ENCODE peak calls at places on chromosomes 3 and 15, in six cellular contexts. U is HepG2, Y is K562, K is HCT116, G is GM12878, N is H1. F is an unnamed sample.

GRCh38 chr3:157475921-157476395 is 27.3 kb downstream of the VEPH1 start:
- DNase-seq in G (no peak), N (no peak), Y (no peak), U (no peak), K (no peak), F (no peak)

GRCh38 chr3:185807455-185808068 is 17.3 kb downstream of the IGF2BP2 start:
- DNase-seq in Y (peak; percentile 23), U (no peak), K (peak; percentile 79), G (no peak), N (peak; percentile 88), F (peak; percentile 95)

GRCh38 chr3:187101184-187102072 is 37.9 kb downstream of the RPL39L start:
- DNase-seq in N (no peak), G (no peak), U (peak; percentile 43), Y (peak; percentile 46), K (no peak), F (no peak)

GRCh38 chr15:70283511-70283910 is 185.8 kb upstream of the TLE3 start:
- DNase-seq in N (no peak), K (no peak), G (no peak), Y (no peak), U (no peak), F (no peak)

GRCh38 chr15:92452143-92452542 is 58.5 kb downstream of the ST8SIA2 start:
- DNase-seq in K (no peak), U (no peak), G (no peak), Y (no peak), N (no peak), F (no peak)

GRCh38 chr3:114447950-114448479 is 154.2 kb downstream of the TIGIT start:
- DNase-seq in G (no peak), U (no peak), N (no peak), K (no peak), Y (no peak), F (no peak)

GRCh38 chr15:93288718-93289117 is 199.7 kb upstream of the RGMA start:
- DNase-seq in N (no peak), Y (no peak), K (no peak), U (no peak), G (no peak), F (no peak)

GRCh38 chr3:16334909-16335308 is 69.9 kb downstream of the OXNAD1 start:
- DNase-seq in Y (no peak), U (no peak), K (no peak), G (no peak), N (no peak), F (no peak)

GRCh38 chr3:126516936-126517290 is 660 bp downstream of the UROC1 start:
- DNase-seq in N (no peak), K (no peak), Y (no peak), G (no peak), U (no peak), F (no peak)

GRCh38 chr3:81380234-81380633 is 381.2 kb downstream of the GBE1 start:
- DNase-seq in Y (no peak), U (no peak), K (no peak), G (no peak), N (no peak), F (no peak)

GRCh38 chr3:65170357-65171090 is 482.7 kb upstream of the ADAMTS9 start:
- DNase-seq in N (no peak), K (no peak), G (no peak), Y (no peak), U (no peak), F (no peak)

GRCh38 chr3:46609944-46610722 is 2.2 kb upstream of the FAM240A start:
- DNase-seq in K (no peak), G (no peak), Y (no peak), U (no peak), N (no peak), F (no peak)

GRCh38 chr15:66893294-66893693 is 172.1 kb upstream of the SMAD3 start:
- DNase-seq in N (no peak), U (no peak), G (no peak), Y (no peak), K (no peak), F (no peak)

GRCh38 chr3:30795176-30795575 is 99.3 kb downstream of the GADL1 start:
- DNase-seq in N (no peak), K (no peak), Y (no peak), G (no peak), U (no peak), F (no peak)

GRCh38 chr3:186221733-186222378 is 113.0 kb upstream of the ETV5 start:
- DNase-seq in K (no peak), G (no peak), U (no peak), N (no peak), Y (no peak), F (no peak)

GRCh38 chr3:177928156-177928555 is 608.1 kb upstream of the KCNMB2 start:
- DNase-seq in U (no peak), K (peak; percentile 4), N (no peak), Y (no peak), G (no peak), F (no peak)

GRCh38 chr3:190695994-190696393 is 166.5 kb downstream of the GMNC start:
- DNase-seq in U (peak; percentile 5), N (no peak), G (no peak), Y (no peak), K (no peak), F (no peak)

GRCh38 chr3:32472716-32473115 is 29.9 kb downstream of the CMTM6 start:
- DNase-seq in K (no peak), U (no peak), Y (no peak), G (no peak), N (no peak), F (no peak)

GRCh38 chr3:182063742-182064141 is 352.0 kb downstream of the SOX2 start:
- DNase-seq in K (no peak), U (no peak), G (no peak), Y (no peak), N (no peak), F (no peak)

GRCh38 chr3:188624828-188625227 is 470.9 kb downstream of the LPP start:
- DNase-seq in G (no peak), N (no peak), U (no peak), K (no peak), Y (no peak), F (no peak)

GRCh38 chr3:155242342-155242741 is 51.1 kb downstream of the STRIT1 start:
- DNase-seq in U (no peak), Y (no peak), G (no peak), N (no peak), K (no peak), F (no peak)

GRCh38 chr3:110456001-110456400 is 615.6 kb upstream of the NECTIN3 start:
- DNase-seq in K (no peak), G (no peak), Y (no peak), N (no peak), U (no peak), F (no peak)

GRCh38 chr3:58526124-58526957 is 10.6 kb downstream of the ACOX2 start:
- DNase-seq in Y (no peak), G (no peak), U (peak; percentile 88), K (peak; percentile 88), N (peak; percentile 23), F (peak; percentile 44)

DNA sequence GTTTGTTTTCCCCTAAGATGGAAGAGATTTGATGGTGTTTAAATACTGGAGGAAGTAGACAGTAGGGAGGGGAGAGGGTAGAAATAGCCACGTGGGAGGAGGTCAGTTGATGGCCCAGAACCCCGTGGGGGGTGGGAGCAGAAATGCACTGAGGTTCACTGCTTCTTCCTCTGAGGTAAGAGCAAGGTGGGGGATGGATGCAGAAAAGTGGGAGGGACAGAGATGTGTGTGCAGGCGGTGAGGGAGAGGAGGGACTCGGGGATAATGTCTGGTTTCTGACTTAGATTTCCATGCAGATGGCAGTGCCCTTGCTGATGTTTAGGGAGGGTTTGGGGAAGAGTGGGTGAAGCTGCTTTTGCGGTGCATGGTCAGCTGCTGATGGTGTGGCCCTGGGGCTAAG is 102.9 kb downstream of the ARNT2 start:
- DNase-seq in Y (no peak), K (no peak), U (no peak), G (no peak), N (no peak), F (no peak)
- H3K36me3 ChIP-seq in Y (no peaks in the 10 kb centered on the region), K (no peaks in the 10 kb centered on the region), U (no peaks in the 10 kb centered on the region), G (no peaks in the 10 kb centered on the region), N (no peaks in the 10 kb centered on the region), F (no peaks in the 10 kb centered on the region)

GRCh38 chr3:192835818-192836468 is 81.7 kb downstream of the MB21D2 start:
- DNase-seq in Y (no peak), K (no peak), U (no peak), N (no peak), G (no peak), F (no peak)
- TF ChIP-seq ZNF274 in Y (no peak), K (no peak), U (no peak), N (no peak), G (no peak), F (no peak)

GRCh38 chr3:14166877-14167605 is 11.4 kb downstream of the XPC start:
- DNase-seq in K (no peak), Y (no peak), G (no peak), N (no peak), U (no peak), F (no peak)
- H3K36me3 ChIP-seq in K (peaks cover 59% of the 10 kb centered on the region), Y (peaks cover 95% of the 10 kb centered on the region), G (peaks cover 13% of the 10 kb centered on the region), N (peaks cover 87% of the 10 kb centered on the region), U (peaks cover 18% of the 10 kb centered on the region), F (peaks cover 99% of the 10 kb centered on the region)

GRCh38 chr3:134895181-134895580 is 100.1 kb downstream of the EPHB1 start:
- DNase-seq in G (no peak), U (no peak), K (no peak), N (no peak), Y (no peak), F (no peak)

GRCh38 chr3:134898315-134898714 is 103.3 kb downstream of the EPHB1 start:
- DNase-seq in G (no peak), U (no peak), K (no peak), Y (no peak), N (no peak), F (no peak)

GRCh38 chr3:134897391-134898131 is 102.5 kb downstream of the EPHB1 start:
- DNase-seq in N (no peak), G (no peak), U (no peak), Y (no peak), K (no peak), F (no peak)

GRCh38 chr3:134896141-134896540 is 101.1 kb downstream of the EPHB1 start:
- DNase-seq in U (no peak), K (no peak), Y (no peak), G (no peak), N (no peak), F (no peak)

GRCh38 chr3:134896696-134897095 is 101.6 kb downstream of the EPHB1 start:
- DNase-seq in N (no peak), Y (no peak), K (no peak), G (no peak), U (no peak), F (no peak)
- TF ChIP-seq ZNF274 in N (no peak), Y (no peak), K (no peak), G (no peak), U (no peak), F (no peak)

GRCh38 chr15:74662064-74662860 is 33.6 kb downstream of the EDC3 start:
- DNase-seq in G (no peak), U (no peak), N (no peak), Y (no peak), K (no peak), F (no peak)
- H3K36me3 ChIP-seq in G (no peaks in the 10 kb centered on the region), U (no peaks in the 10 kb centered on the region), N (no peaks in the 10 kb centered on the region), Y (no peaks in the 10 kb centered on the region), K (no peaks in the 10 kb centered on the region), F (peaks cover 4% of the 10 kb centered on the region)

DNA sequence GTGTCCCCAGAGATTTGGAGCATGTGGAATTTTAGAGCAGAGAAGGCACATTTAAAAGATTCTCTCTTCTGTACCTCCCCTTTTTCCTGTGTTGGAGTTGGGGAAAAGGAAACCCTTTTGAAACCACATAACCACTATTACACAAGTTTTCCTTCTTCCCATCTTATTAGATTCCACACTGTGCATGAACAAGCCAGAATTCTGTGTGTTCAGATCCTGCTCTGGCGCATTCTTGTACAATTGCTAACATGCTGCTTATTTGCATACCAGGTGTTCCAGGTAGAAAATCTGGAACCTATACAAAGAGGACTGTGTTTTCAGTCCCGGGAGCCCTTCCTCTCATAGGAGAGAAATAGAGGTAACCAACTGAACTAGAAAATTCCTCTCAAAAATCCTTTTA is 2.6 kb upstream of the CIB2 start:
- DNase-seq in G (no peak), U (no peak), K (no peak), N (no peak), Y (no peak), F (no peak)
- TF ChIP-seq ZNF274 in G (no peak), U (no peak), K (no peak), N (no peak), Y (no peak), F (no peak)